ENCODE peak calls at places on chromosomes 13 and 19, in ten cellular contexts. Q is pulmonary artery endothelial cell; C is mucosa of gallbladder; X is cardiac fibroblast; Z is HEK293T; R is HFFc6; T is astrocyte of the spinal cord; V is CD4-positive, alpha-beta T cell; D is midbrain; S is GM13977. W is an unnamed sample.

GRCh38 chr19:41595258-41595889 is 19.4 kb downstream of the CEACAM21 start:
- DNase-seq in D (peak), C (peak), S (peak), Z (peak), V (peak), T (peak), R (peak), Q (peak), X (peak), W (peak)

GRCh38 chr13:113598481-113598880 is 13.9 kb downstream of the TFDP1 start:
- DNase-seq in V (no peak), C (no peak), X (no peak), Q (no peak), D (no peak), S (no peak), T (no peak), R (no peak), Z (no peak), W (peak)

GRCh38 chr19:53374743-53375142 is 9.2 kb downstream of the ZNF525 start:
- DNase-seq in R (no peak), D (no peak), T (no peak), X (no peak), Q (no peak), S (no peak), C (no peak), Z (no peak), V (no peak), W (no peak)

GRCh38 chr19:8600064-8600463 is 10.5 kb downstream of the ADAMTS10 start:
- DNase-seq in Z (no peak), V (no peak), S (no peak), C (no peak), D (no peak), Q (no peak), R (no peak), X (no peak), T (no peak), W (no peak)

GRCh38 chr19:56639217-56639616 is 3.7 kb upstream of the SMIM17 start:
- DNase-seq in S (no peak), V (no peak), Z (no peak), Q (no peak), C (no peak), X (peak), D (no peak), R (no peak), T (peak), W (no peak)

GRCh38 chr13:25901460-25902376 is 150.1 kb downstream of the SHISA2 start:
- DNase-seq in Z (no peak), R (no peak), S (peak), D (no peak), Q (peak), T (peak), C (no peak), V (no peak), X (peak), W (no peak)

GRCh38 chr19:12880551-12881171 is 588 bp downstream of the DNASE2 start:
- DNase-seq in D (no peak), Q (no peak), R (no peak), T (no peak), X (peak), Z (peak), S (peak), C (no peak), V (no peak), W (no peak)

GRCh38 chr19:52963229-52963760 is 614 bp upstream of the ZNF816 start:
- DNase-seq in Q (no peak), T (no peak), V (no peak), X (no peak), Z (peak), D (no peak), C (no peak), R (no peak), S (peak), W (no peak)

GRCh38 chr19:51802775-51803174 is 7.8 kb downstream of the FPR3 start:
- DNase-seq in Z (no peak), R (no peak), C (no peak), S (no peak), Q (no peak), V (no peak), X (no peak), T (no peak), D (no peak), W (no peak)

GRCh38 chr19:41706741-41707501 is 1.5 kb upstream of the CEACAM5 start:
- DNase-seq in D (no peak), C (peak), X (peak), S (peak), Q (no peak), R (peak), V (peak), Z (peak), T (no peak), W (peak)

GRCh38 chr19:40224342-40225148 is 1.9 kb downstream of the CCNP start:
- DNase-seq in V (no peak), C (no peak), R (no peak), X (no peak), Q (no peak), T (no peak), Z (no peak), S (no peak), D (no peak), W (no peak)

GRCh38 chr13:113049981-113050380 is 55.6 kb upstream of the F7 start:
- DNase-seq in S (no peak), R (no peak), Q (no peak), T (no peak), C (no peak), D (no peak), V (no peak), Z (no peak), X (no peak), W (no peak)

GRCh38 chr19:17107546-17108452 is 32.2 kb downstream of the MYO9B start:
- DNase-seq in D (no peak), X (peak), Z (peak), T (peak), C (peak), Q (peak), V (no peak), S (no peak), R (peak), W (peak)

GRCh38 chr13:33743438-33744368 is 74.2 kb upstream of the RFC3 start:
- DNase-seq in Q (no peak), S (no peak), D (no peak), Z (no peak), R (no peak), C (no peak), V (no peak), X (no peak), T (no peak), W (no peak)

GRCh38 chr13:92843549-92843948 is 383.1 kb upstream of the GPC6 start:
- DNase-seq in Z (peak), T (peak), X (peak), R (peak), S (no peak), D (no peak), V (no peak), Q (no peak), C (no peak), W (no peak)

GRCh38 chr13:80342541-80343371 is 1.8 kb upstream of the SPRY2 start:
- DNase-seq in X (peak), C (peak), V (peak), T (peak), R (peak), S (peak), D (peak), Z (peak), Q (no peak), W (peak)

GRCh38 chr13:51222510-51223283 is 499 bp downstream of the FAM124A start:
- DNase-seq in X (no peak), Z (peak), Q (no peak), D (no peak), T (no peak), C (no peak), V (no peak), S (no peak), R (no peak), W (no peak)

GRCh38 chr13:46728777-46729176 is 68.2 kb downstream of the ESD start:
- DNase-seq in R (no peak), X (no peak), V (no peak), Z (peak), S (peak), C (no peak), Q (no peak), D (no peak), T (no peak), W (no peak)

GRCh38 chr13:51101636-51102218 is 9.3 kb downstream of the C13orf42 start:
- DNase-seq in X (no peak), Z (no peak), D (no peak), Q (no peak), T (no peak), V (no peak), R (no peak), C (no peak), S (no peak), W (no peak)

GRCh38 chr19:30626567-30626966 is 254.4 kb downstream of the ZNF536 start:
- DNase-seq in Q (no peak), T (no peak), Z (no peak), S (no peak), C (no peak), D (no peak), R (no peak), V (no peak), X (no peak), W (no peak)

GRCh38 chr19:11570039-11570462 is 7.4 kb downstream of the ACP5 start:
- DNase-seq in X (no peak), Z (no peak), V (no peak), R (no peak), S (no peak), C (no peak), T (no peak), Q (no peak), D (no peak), W (no peak)

GRCh38 chr19:6457958-6458694 is 1.5 kb downstream of the SLC25A23 start:
- DNase-seq in Q (no peak), Z (no peak), T (no peak), C (no peak), V (no peak), X (no peak), D (no peak), S (peak), R (no peak), W (no peak)

GRCh38 chr13:25018729-25019115 is 77.2 kb upstream of the PABPC3 start:
- DNase-seq in Q (no peak), R (no peak), Z (no peak), T (no peak), D (no peak), S (no peak), C (no peak), X (no peak), V (no peak), W (no peak)

GRCh38 chr13:83378901-83379300 is 503.4 kb downstream of the SLITRK1 start:
- DNase-seq in Q (no peak), D (no peak), R (no peak), V (no peak), X (no peak), Z (no peak), C (no peak), S (no peak), T (no peak), W (no peak)

GRCh38 chr19:40255619-40256166 is 29.2 kb upstream of the CCNP start:
- DNase-seq in R (no peak), Z (no peak), V (no peak), S (no peak), C (no peak), Q (no peak), D (no peak), T (no peak), X (no peak), W (no peak)

GRCh38 chr19:13619203-13619632 is 112.9 kb upstream of the CACNA1A start:
- DNase-seq in Q (no peak), C (no peak), Z (no peak), S (no peak), R (peak), V (no peak), X (no peak), T (no peak), D (no peak), W (no peak)

GRCh38 chr19:12867120-12868099 is 13.8 kb downstream of the DNASE2 start:
- DNase-seq in Q (no peak), D (no peak), S (peak), C (peak), V (peak), R (no peak), Z (peak), X (peak), T (peak), W (peak)

GRCh38 chr13:94382520-94382919 is 97.0 kb downstream of the DCT start:
- DNase-seq in Q (no peak), V (no peak), T (no peak), Z (no peak), D (no peak), S (no peak), C (no peak), X (no peak), R (no peak), W (no peak)

W was measured in psoas muscle.